ENCODE peak calls at places on chromosomes 5 and 9, in four cellular contexts. I is lower leg skin, B is mucosa of gallbladder, Q is GM12865. P is an unnamed sample.

GRCh38 chr9:22079873-22080341 is 70.8 kb upstream of the CDKN2B start:
- DNase-seq in Q (peak; percentile 86), I (peak; percentile 82), B (no peak), P (peak; percentile 72)

GRCh38 chr5:43016217-43016779 is 23.8 kb downstream of the ANXA2R start:
- DNase-seq in Q (no peak), I (no peak), B (no peak), P (no peak)

GRCh38 chr5:103346162-103346748 is 87.7 kb downstream of the MACIR start:
- DNase-seq in B (no peak), Q (peak; percentile 44), I (no peak), P (no peak)

GRCh38 chr5:98794414-98795080 is 21.1 kb downstream of the RGMB start:
- DNase-seq in Q (no peak), I (no peak), B (no peak), P (no peak)

GRCh38 chr5:154627711-154628678 is 127.2 kb upstream of the LARP1 start:
- DNase-seq in Q (no peak), I (no peak), B (no peak), P (no peak)

GRCh38 chr9:5455181-5455580 is 4.8 kb downstream of the CD274 start:
- DNase-seq in B (no peak), I (no peak), Q (peak; percentile 60), P (no peak)

GRCh38 chr9:118577121-118577520 is 792.1 kb downstream of the BRINP1 start:
- DNase-seq in I (no peak), B (no peak), Q (no peak), P (no peak)

GRCh38 chr5:14039576-14039975 is 95.1 kb upstream of the DNAH5 start:
- DNase-seq in Q (no peak), B (no peak), I (no peak), P (no peak)

GRCh38 chr5:1720396-1721110 is 79.1 kb downstream of the MRPL36 start:
- DNase-seq in Q (no peak), B (peak; percentile 5), I (peak; percentile 5), P (no peak)

GRCh38 chr9:34310205-34310604 is 18.9 kb downstream of the KIF24 start:
- DNase-seq in B (no peak), I (no peak), Q (no peak), P (no peak)

GRCh38 chr9:129624168-129624759 is 1.7 kb upstream of the NTMT1 start:
- DNase-seq in Q (peak; percentile 59), B (no peak), I (no peak), P (peak; percentile 54)

GRCh38 chr5:113451797-113452196 is 17.0 kb upstream of the TSSK1B start:
- DNase-seq in Q (no peak), B (no peak), I (no peak), P (no peak)

GRCh38 chr9:16515879-16516289 is 354.6 kb downstream of the BNC2 start:
- DNase-seq in Q (no peak), I (no peak), B (no peak), P (no peak)

GRCh38 chr5:170267431-170268152 is 30.0 kb downstream of the LCP2 start:
- DNase-seq in B (peak; percentile 67), Q (peak; percentile 88), I (peak; percentile 66), P (peak; percentile 66)

GRCh38 chr5:55037046-55037771 is 13.2 kb downstream of the GZMK start:
- DNase-seq in I (no peak), B (peak; percentile 19), Q (peak; percentile 67), P (peak; percentile 72)

GRCh38 chr5:131254741-131255140 is 9.1 kb upstream of the CDC42SE2 start:
- DNase-seq in B (no peak), I (no peak), Q (no peak), P (no peak)

GRCh38 chr9:127985011-127985410 is 4.2 kb upstream of the EEIG1 start:
- DNase-seq in I (no peak), B (no peak), Q (no peak), P (no peak)

GRCh38 chr5:172671091-172671490 is 30.0 kb downstream of the NEURL1B start:
- DNase-seq in I (no peak), Q (no peak), B (no peak), P (no peak)

GRCh38 chr5:137462816-137463520 is 36.2 kb downstream of the SPOCK1 start:
- DNase-seq in B (no peak), Q (no peak), I (no peak), P (no peak)

GRCh38 chr5:67306997-67307580 is 110.5 kb upstream of the CD180 start:
- DNase-seq in Q (no peak), I (no peak), B (no peak), P (no peak)

GRCh38 chr5:142012792-142013388 is at the start of gene GNPDA1:
- DNase-seq in Q (peak; percentile 78), I (peak; percentile 69), B (peak; percentile 84), P (peak; percentile 71)

GRCh38 chr5:148961261-148962199 is 101.3 kb downstream of the SH3TC2 start:
- DNase-seq in B (peak; percentile 47), I (no peak), Q (no peak), P (no peak)

GRCh38 chr9:120936011-120936763 is 9.6 kb upstream of the TRAF1 start:
- DNase-seq in Q (peak; percentile 92), B (peak; percentile 93), I (peak; percentile 93), P (peak; percentile 77)

GRCh38 chr5:153998010-153998409 is 40.7 kb downstream of the FAM114A2 start:
- DNase-seq in I (no peak), B (no peak), Q (no peak), P (no peak)

GRCh38 chr5:61313960-61314681 is 17.9 kb upstream of the ZSWIM6 start:
- DNase-seq in Q (no peak), B (no peak), I (no peak), P (no peak)

GRCh38 chr5:58241383-58241782 is 218.5 kb downstream of the PLK2 start:
- DNase-seq in Q (no peak), I (no peak), B (peak; percentile 13), P (no peak)

GRCh38 chr9:95740217-95741004 is 135.1 kb upstream of the ERCC6L2 start:
- DNase-seq in Q (peak; percentile 9), I (no peak), B (no peak), P (no peak)

GRCh38 chr5:141867139-141867538 is 11.1 kb downstream of the PCDH1 start:
- DNase-seq in I (no peak), B (peak; percentile 78), Q (no peak), P (no peak)

GRCh38 chr9:126155756-126156664 is 170.6 kb upstream of the MVB12B start:
- DNase-seq in I (peak; percentile 6), B (no peak), Q (no peak), P (no peak)